ENCODE peak calls at places on chromosomes 6 and 20, in eight cellular contexts. One of them, this sample, is unnamed.

GRCh38 chr20:59314872-59315500 is 14.6 kb downstream of the EDN3 start:
- DNase-seq in HTR-8/SVneo: no peak
- DNase-seq in hypothalamus: no peak
- DNase-seq in Caco-2: no peak
- DNase-seq in anterior cingulate cortex: no peak
- DNase-seq in germinal center: no peak
- DNase-seq in LoVo: no peak
- DNase-seq in sciatic nerve: no peak
- DNase-seq in this sample: no peak

GRCh38 chr20:43853174-43853803 is 61.4 kb upstream of the TOX2 start:
- DNase-seq in HTR-8/SVneo: no peak
- DNase-seq in hypothalamus: no peak
- DNase-seq in Caco-2: peak; percentile 23
- DNase-seq in anterior cingulate cortex: no peak
- DNase-seq in germinal center: no peak
- DNase-seq in LoVo: no peak
- DNase-seq in sciatic nerve: no peak
- DNase-seq in this sample: no peak

GRCh38 chr20:8633366-8633765 is 435.5 kb upstream of the PLCB4 start:
- DNase-seq in HTR-8/SVneo: no peak
- DNase-seq in hypothalamus: no peak
- DNase-seq in Caco-2: no peak
- DNase-seq in anterior cingulate cortex: no peak
- DNase-seq in germinal center: no peak
- DNase-seq in LoVo: no peak
- DNase-seq in sciatic nerve: no peak
- DNase-seq in this sample: peak; percentile 25

GRCh38 chr20:7828437-7828836 is 111.8 kb downstream of the HAO1 start:
- DNase-seq in HTR-8/SVneo: no peak
- DNase-seq in hypothalamus: no peak
- DNase-seq in Caco-2: no peak
- DNase-seq in anterior cingulate cortex: no peak
- DNase-seq in germinal center: no peak
- DNase-seq in LoVo: no peak
- DNase-seq in sciatic nerve: no peak
- DNase-seq in this sample: no peak

GRCh38 chr6:37650071-37650481 is 47.6 kb downstream of the MDGA1 start:
- DNase-seq in HTR-8/SVneo: no peak
- DNase-seq in hypothalamus: no peak
- DNase-seq in Caco-2: no peak
- DNase-seq in anterior cingulate cortex: no peak
- DNase-seq in germinal center: peak; percentile 36
- DNase-seq in LoVo: no peak
- DNase-seq in sciatic nerve: no peak
- DNase-seq in this sample: no peak

GRCh38 chr6:22098623-22099022 is 198.2 kb downstream of the PRL start:
- DNase-seq in HTR-8/SVneo: no peak
- DNase-seq in hypothalamus: no peak
- DNase-seq in Caco-2: no peak
- DNase-seq in anterior cingulate cortex: no peak
- DNase-seq in germinal center: no peak
- DNase-seq in LoVo: no peak
- DNase-seq in sciatic nerve: no peak
- DNase-seq in this sample: no peak

GRCh38 chr6:7087066-7087465 is 20.7 kb upstream of the RREB1 start:
- DNase-seq in HTR-8/SVneo: no peak
- DNase-seq in hypothalamus: no peak
- DNase-seq in Caco-2: no peak
- DNase-seq in anterior cingulate cortex: peak; percentile 1
- DNase-seq in germinal center: no peak
- DNase-seq in LoVo: no peak
- DNase-seq in sciatic nerve: no peak
- DNase-seq in this sample: no peak

GRCh38 chr20:36150489-36150846 is 4.1 kb upstream of the EPB41L1 start:
- DNase-seq in HTR-8/SVneo: no peak
- DNase-seq in hypothalamus: no peak
- DNase-seq in Caco-2: no peak
- DNase-seq in anterior cingulate cortex: no peak
- DNase-seq in germinal center: no peak
- DNase-seq in LoVo: no peak
- DNase-seq in sciatic nerve: no peak
- DNase-seq in this sample: no peak

GRCh38 chr6:73290435-73290834 is 27.4 kb upstream of the KHDC1 start:
- DNase-seq in HTR-8/SVneo: no peak
- DNase-seq in hypothalamus: no peak
- DNase-seq in Caco-2: no peak
- DNase-seq in anterior cingulate cortex: no peak
- DNase-seq in germinal center: no peak
- DNase-seq in LoVo: no peak
- DNase-seq in sciatic nerve: no peak
- DNase-seq in this sample: peak; percentile 18

GRCh38 chr20:24998631-24999445 is 6.3 kb upstream of the APMAP start:
- DNase-seq in HTR-8/SVneo: no peak
- DNase-seq in hypothalamus: no peak
- DNase-seq in Caco-2: no peak
- DNase-seq in anterior cingulate cortex: no peak
- DNase-seq in germinal center: no peak
- DNase-seq in LoVo: no peak
- DNase-seq in sciatic nerve: peak; percentile 32
- DNase-seq in this sample: no peak

GRCh38 chr6:163080228-163080627 is 334.3 kb upstream of the QKI start:
- DNase-seq in HTR-8/SVneo: no peak
- DNase-seq in hypothalamus: no peak
- DNase-seq in Caco-2: no peak
- DNase-seq in anterior cingulate cortex: no peak
- DNase-seq in germinal center: no peak
- DNase-seq in LoVo: no peak
- DNase-seq in sciatic nerve: no peak
- DNase-seq in this sample: no peak

GRCh38 chr6:128465368-128466343 is 54.7 kb downstream of the PTPRK start:
- DNase-seq in HTR-8/SVneo: no peak
- DNase-seq in hypothalamus: no peak
- DNase-seq in Caco-2: no peak
- DNase-seq in anterior cingulate cortex: no peak
- DNase-seq in germinal center: no peak
- DNase-seq in LoVo: no peak
- DNase-seq in sciatic nerve: no peak
- DNase-seq in this sample: no peak

GRCh38 chr6:167103041-167103816 is 19.7 kb upstream of the CCR6 start:
- DNase-seq in HTR-8/SVneo: no peak
- DNase-seq in hypothalamus: no peak
- DNase-seq in Caco-2: no peak
- DNase-seq in anterior cingulate cortex: no peak
- DNase-seq in germinal center: peak; percentile 72
- DNase-seq in LoVo: no peak
- DNase-seq in sciatic nerve: no peak
- DNase-seq in this sample: no peak

GRCh38 chr6:6820688-6821238 is 232.2 kb downstream of the LY86 start:
- DNase-seq in HTR-8/SVneo: no peak
- DNase-seq in hypothalamus: no peak
- DNase-seq in Caco-2: no peak
- DNase-seq in anterior cingulate cortex: no peak
- DNase-seq in germinal center: no peak
- DNase-seq in LoVo: peak; percentile 94
- DNase-seq in sciatic nerve: no peak
- DNase-seq in this sample: no peak

GRCh38 chr20:34997171-34997570 is 41.5 kb downstream of the MYH7B start:
- DNase-seq in HTR-8/SVneo: no peak
- DNase-seq in hypothalamus: no peak
- DNase-seq in Caco-2: no peak
- DNase-seq in anterior cingulate cortex: peak; percentile 32
- DNase-seq in germinal center: no peak
- DNase-seq in LoVo: no peak
- DNase-seq in sciatic nerve: peak; percentile 76
- DNase-seq in this sample: no peak

GRCh38 chr20:33681728-33682353 is 4.3 kb downstream of the E2F1 start:
- DNase-seq in HTR-8/SVneo: no peak
- DNase-seq in hypothalamus: no peak
- DNase-seq in Caco-2: no peak
- DNase-seq in anterior cingulate cortex: no peak
- DNase-seq in germinal center: no peak
- DNase-seq in LoVo: no peak
- DNase-seq in sciatic nerve: no peak
- DNase-seq in this sample: no peak

GRCh38 chr6:167781066-167781767 is 45.5 kb upstream of the AFDN start:
- DNase-seq in HTR-8/SVneo: no peak
- DNase-seq in hypothalamus: no peak
- DNase-seq in Caco-2: no peak
- DNase-seq in anterior cingulate cortex: no peak
- DNase-seq in germinal center: no peak
- DNase-seq in LoVo: peak; percentile 12
- DNase-seq in sciatic nerve: no peak
- DNase-seq in this sample: no peak

GRCh38 chr6:151914475-151914874 is 107.0 kb downstream of the ESR1 start:
- DNase-seq in HTR-8/SVneo: peak; percentile 7
- DNase-seq in hypothalamus: no peak
- DNase-seq in Caco-2: no peak
- DNase-seq in anterior cingulate cortex: no peak
- DNase-seq in germinal center: no peak
- DNase-seq in LoVo: peak; percentile 34
- DNase-seq in sciatic nerve: no peak
- DNase-seq in this sample: peak; percentile 12

GRCh38 chr6:36095497-36096391 is 34.6 kb upstream of the MAPK13 start:
- DNase-seq in HTR-8/SVneo: no peak
- DNase-seq in hypothalamus: no peak
- DNase-seq in Caco-2: peak; percentile 83
- DNase-seq in anterior cingulate cortex: no peak
- DNase-seq in germinal center: no peak
- DNase-seq in LoVo: peak; percentile 80
- DNase-seq in sciatic nerve: no peak
- DNase-seq in this sample: no peak

GRCh38 chr6:39181333-39181732 is 47.9 kb downstream of the KCNK5 start:
- DNase-seq in HTR-8/SVneo: no peak
- DNase-seq in hypothalamus: no peak
- DNase-seq in Caco-2: peak; percentile 13
- DNase-seq in anterior cingulate cortex: no peak
- DNase-seq in germinal center: no peak
- DNase-seq in LoVo: no peak
- DNase-seq in sciatic nerve: no peak
- DNase-seq in this sample: no peak

GRCh38 chr6:6715465-6715864 is 126.9 kb downstream of the LY86 start:
- DNase-seq in HTR-8/SVneo: no peak
- DNase-seq in hypothalamus: no peak
- DNase-seq in Caco-2: no peak
- DNase-seq in anterior cingulate cortex: no peak
- DNase-seq in germinal center: no peak
- DNase-seq in LoVo: no peak
- DNase-seq in sciatic nerve: no peak
- DNase-seq in this sample: no peak

GRCh38 chr6:52981215-52981910 is 13.7 kb downstream of the GSTA4 start:
- DNase-seq in HTR-8/SVneo: no peak
- DNase-seq in hypothalamus: no peak
- DNase-seq in Caco-2: no peak
- DNase-seq in anterior cingulate cortex: no peak
- DNase-seq in germinal center: no peak
- DNase-seq in LoVo: no peak
- DNase-seq in sciatic nerve: no peak
- DNase-seq in this sample: no peak

GRCh38 chr6:148559848-148560433 is 186.9 kb upstream of the UST start:
- DNase-seq in HTR-8/SVneo: peak; percentile 67
- DNase-seq in hypothalamus: peak; percentile 67
- DNase-seq in Caco-2: peak; percentile 57
- DNase-seq in anterior cingulate cortex: peak; percentile 69
- DNase-seq in germinal center: peak; percentile 75
- DNase-seq in LoVo: peak; percentile 80
- DNase-seq in sciatic nerve: peak; percentile 89
- DNase-seq in this sample: peak; percentile 44

GRCh38 chr6:227812-228338 is 64.4 kb upstream of the DUSP22 start:
- DNase-seq in HTR-8/SVneo: no peak
- DNase-seq in hypothalamus: no peak
- DNase-seq in Caco-2: no peak
- DNase-seq in anterior cingulate cortex: no peak
- DNase-seq in germinal center: no peak
- DNase-seq in LoVo: no peak
- DNase-seq in sciatic nerve: no peak
- DNase-seq in this sample: no peak

GRCh38 chr6:57305112-57305511 is 12.3 kb upstream of the PRIM2 start:
- DNase-seq in HTR-8/SVneo: no peak
- DNase-seq in hypothalamus: no peak
- DNase-seq in Caco-2: no peak
- DNase-seq in anterior cingulate cortex: no peak
- DNase-seq in germinal center: no peak
- DNase-seq in LoVo: no peak
- DNase-seq in sciatic nerve: no peak
- DNase-seq in this sample: no peak